ENCODE peak calls at places on chromosomes 16 and 17, in eight cellular contexts. S is fibroblast of lung, X is A549, D is left lung, Y is hepatocyte, R is mesendoderm, J is neural progenitor cell, F is transverse colon. B is an unnamed sample.
A peak's percentile ranks its signal among the peaks of the same experiment; 100 is the strongest.

GRCh38 chr16:80323808-80324195 is 217.0 kb upstream of the DYNLRB2 start:
- DNase-seq in S (no peak), X (no peak), D (no peak), Y (no peak), R (peak; percentile 51), J (no peak), F (no peak), B (no peak)

GRCh38 chr17:43755389-43755875 is 3.2 kb downstream of the SOST start:
- DNase-seq in S (peak; percentile 60), X (no peak), D (no peak), Y (peak; percentile 66), R (peak; percentile 85), J (peak; percentile 64), F (no peak), B (no peak)

GRCh38 chr17:77957215-77957868 is 1.2 kb upstream of the TNRC6C start:
- DNase-seq in S (peak; percentile 27), X (peak; percentile 34), D (no peak), Y (peak; percentile 20), R (peak; percentile 29), J (peak; percentile 33), F (no peak), B (no peak)

GRCh38 chr17:17551361-17551760 is 40.1 kb downstream of the PEMT start:
- DNase-seq in S (no peak), X (no peak), D (peak; percentile 46), Y (peak; percentile 75), R (peak; percentile 55), J (peak; percentile 80), F (no peak), B (no peak)

GRCh38 chr17:78997231-78997741 is 12.3 kb downstream of the CANT1 start:
- DNase-seq in S (no peak), X (no peak), D (no peak), Y (no peak), R (no peak), J (no peak), F (no peak), B (no peak)

GRCh38 chr16:84119368-84119767 is 2.6 kb upstream of the MBTPS1 start:
- DNase-seq in S (no peak), X (no peak), D (no peak), Y (no peak), R (no peak), J (no peak), F (no peak), B (no peak)

GRCh38 chr17:64938925-64939474 is 19.7 kb upstream of the LRRC37A3 start:
- DNase-seq in S (no peak), X (peak; percentile 54), D (peak; percentile 93), Y (peak; percentile 58), R (peak; percentile 75), J (peak; percentile 75), F (peak; percentile 64), B (no peak)

GRCh38 chr16:58556678-58557077 is 41.4 kb downstream of the SETD6 start:
- DNase-seq in S (peak; percentile 21), X (no peak), D (no peak), Y (no peak), R (no peak), J (peak; percentile 9), F (no peak), B (no peak)

GRCh38 chr16:86406056-86406455 is 104.3 kb upstream of the FOXF1 start:
- DNase-seq in S (peak; percentile 71), X (no peak), D (no peak), Y (no peak), R (peak; percentile 28), J (no peak), F (no peak), B (no peak)

GRCh38 chr16:83713597-83713996 is 94.2 kb upstream of the HSBP1 start:
- DNase-seq in S (no peak), X (peak; percentile 12), D (no peak), Y (no peak), R (peak; percentile 51), J (no peak), F (no peak), B (no peak)

GRCh38 chr16:83215417-83216001 is 588.7 kb downstream of the CDH13 start:
- DNase-seq in S (peak; percentile 17), X (peak; percentile 23), D (no peak), Y (peak; percentile 67), R (peak; percentile 85), J (peak; percentile 76), F (peak; percentile 37), B (no peak)

GRCh38 chr17:67137026-67137370 is 92.6 kb downstream of the CACNG1 start:
- DNase-seq in S (peak; percentile 21), X (no peak), D (no peak), Y (no peak), R (no peak), J (no peak), F (no peak), B (no peak)

GRCh38 chr17:80774643-80775281 is 216.9 kb upstream of the CHMP6 start:
- DNase-seq in S (no peak), X (no peak), D (no peak), Y (no peak), R (no peak), J (no peak), F (no peak), B (no peak)

GRCh38 chr16:47664653-47665325 is 203.7 kb downstream of the PHKB start:
- DNase-seq in S (no peak), X (peak; percentile 2), D (no peak), Y (peak; percentile 23), R (no peak), J (no peak), F (peak; percentile 65), B (no peak)

GRCh38 chr17:78045316-78045715 is 83.2 kb downstream of the TMC6 start:
- DNase-seq in S (no peak), X (no peak), D (no peak), Y (no peak), R (no peak), J (no peak), F (no peak), B (no peak)

GRCh38 chr16:78871241-78871640 is 729.3 kb downstream of the MAF start:
- DNase-seq in S (no peak), X (no peak), D (no peak), Y (no peak), R (no peak), J (no peak), F (no peak), B (no peak)

GRCh38 chr16:24935336-24935735 is 79.8 kb downstream of the ARHGAP17 start:
- DNase-seq in S (no peak), X (no peak), D (no peak), Y (no peak), R (no peak), J (no peak), F (no peak), B (no peak)

GRCh38 chr17:66829386-66829864 is 5.5 kb upstream of the CACNG5 start:
- DNase-seq in S (peak; percentile 68), X (no peak), D (no peak), Y (peak; percentile 91), R (peak; percentile 87), J (peak; percentile 87), F (peak; percentile 13), B (no peak)

GRCh38 chr16:17481741-17482140 is 11.0 kb upstream of the XYLT1 start:
- DNase-seq in S (no peak), X (no peak), D (no peak), Y (peak; percentile 47), R (no peak), J (no peak), F (no peak), B (no peak)

DNA sequence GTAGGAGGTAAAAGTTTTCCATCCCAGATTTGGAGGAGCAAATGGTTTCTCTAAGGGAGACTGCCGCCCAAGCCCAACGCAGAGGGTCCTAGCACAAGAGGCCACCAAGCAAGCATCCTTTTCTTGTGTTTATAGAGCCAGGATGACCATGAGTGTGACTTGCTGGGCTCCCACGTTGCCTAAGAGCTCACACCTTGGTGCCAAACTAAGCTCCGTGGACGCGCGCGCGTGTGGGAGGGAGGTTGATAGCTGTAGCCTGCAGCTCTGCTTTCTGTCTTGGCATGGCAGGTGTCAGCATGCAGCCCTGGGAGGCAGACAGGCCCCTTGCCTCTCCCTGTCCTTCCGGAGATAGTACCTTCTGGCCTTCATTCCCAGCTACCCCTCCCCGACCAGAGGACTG is 616.5 kb upstream of the SALL1 start:
- DNase-seq in S (no peak), X (no peak), D (no peak), Y (no peak), R (no peak), J (no peak), F (no peak), B (no peak)
- H3K27ac ChIP-seq in S (no peak overlapping the region), X (no peak overlapping the region), D (no peak overlapping the region), Y (no peak overlapping the region), R (no peak overlapping the region), J (no peak overlapping the region), F (no peak overlapping the region), B (no peak overlapping the region)

GRCh38 chr16:23380501-23380951 is 72.5 kb downstream of the COG7 start:
- DNase-seq in S (no peak), X (no peak), D (no peak), Y (no peak), R (no peak), J (no peak), F (no peak), B (no peak)
- H3K27ac ChIP-seq in S (no peak overlapping the region), X (no peak overlapping the region), D (no peak overlapping the region), Y (no peak overlapping the region), R (no peak overlapping the region), J (no peak overlapping the region), F (no peak overlapping the region), B (no peak overlapping the region)

GRCh38 chr16:65548470-65548869 is 426.6 kb upstream of the CDH11 start:
- DNase-seq in S (no peak), X (no peak), D (no peak), Y (no peak), R (peak; percentile 71), J (peak; percentile 38), F (no peak), B (no peak)
- H3K27ac ChIP-seq in S (peak overlapping the region; percentile 49), X (no peak overlapping the region), D (no peak overlapping the region), Y (peak overlapping the region; percentile 92), R (no peak overlapping the region), J (peak overlapping the region; percentile 62), F (no peak overlapping the region), B (no peak overlapping the region)

GRCh38 chr17:82693168-82693867 is 5.2 kb downstream of the RAB40B start:
- DNase-seq in S (no peak), X (no peak), D (no peak), Y (no peak), R (no peak), J (no peak), F (no peak), B (no peak)

GRCh38 chr17:82690786-82691489 is 7.6 kb downstream of the RAB40B start:
- DNase-seq in S (no peak), X (no peak), D (no peak), Y (no peak), R (no peak), J (peak; percentile 34), F (no peak), B (peak; percentile 43)

GRCh38 chr17:82692268-82692667 is 6.2 kb downstream of the RAB40B start:
- DNase-seq in S (no peak), X (no peak), D (no peak), Y (no peak), R (no peak), J (no peak), F (no peak), B (no peak)

GRCh38 chr17:82689077-82689476 is 9.4 kb downstream of the RAB40B start:
- DNase-seq in S (no peak), X (no peak), D (no peak), Y (no peak), R (no peak), J (no peak), F (no peak), B (no peak)

DNA sequence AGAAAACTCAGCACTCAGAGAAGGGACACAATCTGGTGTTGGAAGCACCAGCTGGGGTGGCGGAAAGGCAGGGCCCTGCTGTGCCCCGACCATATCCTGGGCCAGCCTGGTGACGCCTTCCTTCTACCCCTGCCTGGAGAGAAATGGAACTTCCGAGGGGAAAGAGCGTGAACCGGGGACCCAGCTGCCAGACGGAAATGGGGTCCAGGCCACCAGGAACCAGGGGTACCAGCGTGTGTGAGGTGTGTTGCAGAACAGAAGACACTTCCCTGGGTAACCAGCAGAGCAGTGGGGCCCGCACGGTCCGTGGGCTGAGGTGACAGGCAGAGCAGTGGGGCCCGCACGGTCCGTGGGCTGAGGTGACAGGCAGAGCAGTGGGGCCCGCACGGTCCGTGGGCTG is 6.8 kb downstream of the RAB40B start:
- DNase-seq in S (no peak), X (no peak), D (no peak), Y (no peak), R (no peak), J (no peak), F (no peak), B (no peak)
- H3K27ac ChIP-seq in S (no peak overlapping the region), X (no peak overlapping the region), D (no peak overlapping the region), Y (no peak overlapping the region), R (no peak overlapping the region), J (no peak overlapping the region), F (no peak overlapping the region), B (peak overlapping the region; percentile 96)